ENCODE peak calls at places on chromosomes 11 and 22, in six cellular contexts. I is heart left ventricle, P is adrenal gland, B is breast epithelium, V is uterus, R is IMR-90. N is an unnamed sample.
A peak's percentile ranks its signal among the peaks of the same experiment; 100 is the strongest.

GRCh38 chr11:62444271-62444833 is 25.5 kb downstream of the SCGB1A1 start:
- DNase-seq in P (peak; percentile 53), I (peak; percentile 82), B (peak; percentile 69), R (peak; percentile 75), V (peak; percentile 77), N (peak; percentile 83)

GRCh38 chr22:27372969-27373670 is 428.4 kb downstream of the MN1 start:
- DNase-seq in R (no peak), P (no peak), V (no peak), B (no peak), I (no peak), N (no peak)

GRCh38 chr11:69074786-69075185 is 26.1 kb downstream of the TPCN2 start:
- DNase-seq in R (no peak), P (no peak), V (peak; percentile 57), I (no peak), B (no peak), N (peak; percentile 59)

GRCh38 chr11:2691991-2692841 is 7.6 kb downstream of the KCNQ1OT1 start:
- DNase-seq in I (no peak), V (no peak), B (no peak), P (no peak), R (no peak), N (peak; percentile 8)

GRCh38 chr22:38766076-38766777 is 10.4 kb upstream of the SUN2 start:
- DNase-seq in V (peak; percentile 58), B (peak; percentile 72), P (peak; percentile 90), R (peak; percentile 64), I (no peak), N (peak; percentile 78)

GRCh38 chr11:118152552-118153471 is at the start of gene SCN4B:
- DNase-seq in P (peak; percentile 33), R (peak; percentile 20), B (no peak), V (peak; percentile 63), I (peak; percentile 82), N (peak; percentile 63)

GRCh38 chr11:85699957-85700741 is 14.2 kb upstream of the CCDC89 start:
- DNase-seq in P (no peak), V (no peak), R (no peak), I (no peak), B (no peak), N (no peak)

GRCh38 chr22:27262371-27262770 is 539.2 kb downstream of the MN1 start:
- DNase-seq in R (no peak), I (no peak), P (no peak), B (no peak), V (no peak), N (no peak)

GRCh38 chr11:129639300-129639699 is 176.3 kb upstream of the TMEM45B start:
- DNase-seq in R (peak; percentile 99), I (no peak), B (no peak), P (no peak), V (no peak), N (no peak)

GRCh38 chr11:45606514-45607024 is 58.9 kb downstream of the CHST1 start:
- DNase-seq in V (no peak), B (no peak), R (no peak), P (no peak), I (no peak), N (no peak)

GRCh38 chr22:41288245-41288946 is 2.4 kb upstream of the RANGAP1 start:
- DNase-seq in P (peak; percentile 38), R (peak; percentile 88), V (no peak), I (no peak), B (no peak), N (no peak)

GRCh38 chr11:57460756-57461749 is 725 bp downstream of the RTN4RL2 start:
- DNase-seq in P (no peak), V (no peak), B (no peak), R (no peak), I (no peak), N (no peak)

GRCh38 chr11:12185914-12186313 is 75.5 kb downstream of the MICAL2 start:
- DNase-seq in P (no peak), R (peak; percentile 87), B (no peak), V (no peak), I (no peak), N (no peak)

GRCh38 chr11:63866211-63866610 is 27.3 kb downstream of the MARK2 start:
- DNase-seq in V (no peak), B (peak; percentile 51), R (peak; percentile 61), P (peak; percentile 57), I (peak; percentile 48), N (peak; percentile 32)

GRCh38 chr11:47667135-47667534 is 24.8 kb upstream of the MTCH2 start:
- DNase-seq in R (peak; percentile 4), I (no peak), V (peak; percentile 20), P (no peak), B (no peak), N (peak; percentile 40)

GRCh38 chr22:49971232-49972162 is 10.9 kb downstream of the PIM3 start:
- DNase-seq in I (peak; percentile 88), R (no peak), B (peak; percentile 69), V (peak; percentile 92), P (peak; percentile 90), N (peak; percentile 93)

DNA sequence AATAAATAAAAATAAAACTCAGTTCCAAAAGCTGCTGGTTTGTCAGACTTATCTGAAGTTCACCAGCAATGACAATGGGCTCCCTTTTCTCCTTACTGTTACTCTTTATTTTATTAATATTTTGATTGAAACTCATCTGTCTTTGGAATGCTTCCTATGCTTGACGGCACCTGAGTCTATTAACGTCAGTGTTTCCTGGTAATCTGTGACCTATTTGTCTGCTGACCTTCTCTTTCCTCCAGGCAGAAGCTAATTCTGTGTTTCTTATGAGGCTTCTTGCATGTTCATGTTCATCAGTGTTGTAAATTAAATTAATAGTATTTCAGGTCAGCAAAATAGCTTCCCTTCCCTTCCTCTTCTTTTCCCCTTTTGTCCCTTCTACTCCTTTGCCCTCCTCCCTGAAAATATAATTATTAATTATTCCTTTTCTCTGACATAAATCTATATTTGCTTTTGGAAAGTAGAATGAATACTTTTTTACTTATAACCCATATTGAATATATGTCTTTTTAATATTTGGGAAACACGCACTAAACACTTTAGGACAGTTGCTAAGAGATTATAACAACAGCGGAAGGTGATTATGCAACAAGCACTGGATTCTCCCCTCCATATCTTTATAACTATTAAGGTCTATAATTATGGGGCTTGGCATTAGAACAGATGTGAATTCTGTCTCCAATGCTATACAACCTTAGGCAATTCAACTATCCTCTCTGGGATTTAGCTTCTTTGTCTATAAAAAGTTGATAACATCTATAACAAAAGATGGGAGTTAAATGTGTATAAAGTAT is 32.1 kb upstream of the PCF11 start:
- DNase-seq in V (no peak), B (no peak), I (no peak), R (no peak), P (no peak), N (no peak)
- TF ChIP-seq POLR2A in V (no peak), B (no peak), I (no peak), R (no peak), P (no peak), N (no peak)

GRCh38 chr22:36900880-36901279 is 12.5 kb upstream of the CSF2RB start:
- DNase-seq in B (peak; percentile 31), I (no peak), V (no peak), P (no peak), R (no peak), N (no peak)

GRCh38 chr22:36900225-36900624 is 13.2 kb upstream of the CSF2RB start:
- DNase-seq in I (no peak), R (no peak), B (no peak), V (no peak), P (no peak), N (no peak)

GRCh38 chr22:36899498-36899897 is 13.9 kb upstream of the CSF2RB start:
- DNase-seq in V (no peak), P (no peak), R (no peak), B (no peak), I (no peak), N (no peak)

GRCh38 chr22:36897611-36898010 is 15.8 kb upstream of the CSF2RB start:
- DNase-seq in V (no peak), I (no peak), B (no peak), R (no peak), P (no peak), N (no peak)

DNA sequence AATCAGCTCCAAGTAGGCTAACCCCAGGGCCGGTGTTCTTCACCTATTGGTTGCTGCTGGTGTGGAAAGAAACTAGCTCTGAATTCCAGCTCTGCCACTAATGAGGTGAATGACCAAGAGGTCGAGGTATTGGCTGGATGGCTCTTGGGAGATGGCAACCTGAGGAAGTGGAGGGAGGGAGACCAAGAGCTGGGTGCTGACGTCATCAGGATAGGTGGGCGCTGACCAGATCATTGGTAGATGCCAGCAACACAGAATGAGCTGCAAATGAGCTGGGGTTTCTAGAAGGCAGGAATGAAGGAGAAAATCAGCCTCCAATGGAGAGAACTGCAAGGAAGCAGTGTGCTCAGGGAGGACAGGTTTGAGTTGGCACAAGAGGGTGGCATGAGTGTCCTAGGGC is 14.7 kb upstream of the CSF2RB start:
- DNase-seq in R (no peak), I (no peak), P (no peak), B (no peak), V (no peak), N (no peak)
- TF ChIP-seq POLR2A in R (no peak), I (no peak), P (no peak), B (no peak), V (no peak), N (no peak)

GRCh38 chr11:1012740-1013627 is 23.5 kb downstream of the MUC6 start:
- DNase-seq in B (no peak), R (no peak), P (no peak), V (no peak), I (no peak), N (no peak)

GRCh38 chr11:1015826-1016565 is 20.5 kb downstream of the MUC6 start:
- DNase-seq in R (no peak), V (no peak), B (no peak), I (no peak), P (no peak), N (no peak)

GRCh38 chr11:1013628-1013935 is 22.9 kb downstream of the MUC6 start:
- DNase-seq in B (no peak), R (no peak), V (no peak), P (no peak), I (no peak), N (no peak)

GRCh38 chr11:1014276-1014675 is 22.2 kb downstream of the MUC6 start:
- DNase-seq in R (no peak), I (no peak), P (no peak), V (no peak), B (no peak), N (no peak)

GRCh38 chr11:1015064-1015463 is 21.5 kb downstream of the MUC6 start:
- DNase-seq in I (no peak), R (no peak), P (no peak), B (no peak), V (no peak), N (no peak)
- TF ChIP-seq POLR2A in I (no peak), R (no peak), P (no peak), B (no peak), V (no peak), N (no peak)

GRCh38 chr11:104965735-104966134 is 2.6 kb downstream of the CASP4 start:
- DNase-seq in B (no peak), P (no peak), V (no peak), I (no peak), R (no peak), N (no peak)

GRCh38 chr11:104970756-104971155 is 2.4 kb upstream of the CASP4 start:
- DNase-seq in P (no peak), R (no peak), V (no peak), I (no peak), B (no peak), N (no peak)

GRCh38 chr11:104967493-104968364 is 645 bp downstream of the CASP4 start:
- DNase-seq in R (peak; percentile 16), B (no peak), P (no peak), V (no peak), I (no peak), N (no peak)

GRCh38 chr11:104968856-104969776 is 742 bp upstream of the CASP4 start:
- DNase-seq in I (peak; percentile 50), V (peak; percentile 21), B (peak; percentile 22), R (peak; percentile 34), P (peak; percentile 44), N (peak; percentile 41)

GRCh38 chr11:104968365-104968855 is at the start of gene CASP4:
- DNase-seq in R (peak; percentile 78), I (no peak), P (peak; percentile 31), V (no peak), B (no peak), N (peak; percentile 9)
- TF ChIP-seq POLR2A in R (peak; percentile 51), I (peak; percentile 24), P (no peak), V (peak; percentile 70), B (peak; percentile 70), N (peak; percentile 59)